ENCODE peak calls at places on chromosomes 16 and 17, in five cellular contexts. S is breast epithelium, U is fibroblast of the aortic adventitia, K is B cell, Z is HFF-Myc. V is an unnamed sample.

GRCh38 chr17:31279401-31279800 is 17.6 kb downstream of the OMG start:
- DNase-seq in U (peak), Z (no peak), K (no peak), S (no peak), V (no peak)

GRCh38 chr17:36674278-36674650 is 72.9 kb downstream of the MRM1 start:
- DNase-seq in Z (no peak), K (no peak), S (no peak), U (no peak), V (no peak)

GRCh38 chr17:59327136-59327878 is 4.1 kb upstream of the YPEL2 start:
- DNase-seq in S (no peak), U (no peak), Z (no peak), K (no peak), V (no peak)

GRCh38 chr17:12613566-12613965 is 52.1 kb upstream of the MYOCD start:
- DNase-seq in Z (peak), U (peak), S (no peak), K (no peak), V (no peak)

GRCh38 chr17:64950871-64951270 is 31.6 kb upstream of the LRRC37A3 start:
- DNase-seq in Z (no peak), K (no peak), U (peak), S (no peak), V (no peak)

GRCh38 chr16:825298-826061 is 24.9 kb upstream of the GNG13 start:
- DNase-seq in S (no peak), Z (no peak), K (no peak), U (peak), V (peak)

GRCh38 chr17:5049314-5049819 is 14.1 kb upstream of the SLC52A1 start:
- DNase-seq in K (peak), Z (no peak), S (no peak), U (no peak), V (no peak)

GRCh38 chr16:11135167-11135973 is 120.6 kb downstream of the SOCS1 start:
- DNase-seq in Z (no peak), K (no peak), U (peak), S (no peak), V (no peak)

GRCh38 chr17:77802811-77803220 is 155.7 kb upstream of the TNRC6C start:
- DNase-seq in S (no peak), K (no peak), Z (no peak), U (peak), V (no peak)

GRCh38 chr16:50718761-50719400 is 23.0 kb upstream of the CYLD start:
- DNase-seq in Z (no peak), K (no peak), U (no peak), S (no peak), V (no peak)

GRCh38 chr17:5254903-5255521 is 20.4 kb upstream of the SCIMP start:
- DNase-seq in K (peak), Z (no peak), S (no peak), U (no peak), V (no peak)

GRCh38 chr16:10590342-10590741 is 9.9 kb upstream of the EMP2 start:
- DNase-seq in S (no peak), U (no peak), Z (no peak), K (no peak), V (no peak)

GRCh38 chr17:15197229-15197628 is 67.9 kb downstream of the PMP22 start:
- DNase-seq in K (no peak), U (no peak), Z (no peak), S (no peak), V (no peak)

GRCh38 chr16:24845726-24846547 is at the start of gene SLC5A11:
- DNase-seq in K (no peak), S (no peak), U (no peak), Z (no peak), V (no peak)

GRCh38 chr17:72421128-72422092 is 300.6 kb downstream of the SOX9 start:
- DNase-seq in K (no peak), Z (peak), U (peak), S (peak), V (no peak)

GRCh38 chr16:85245307-85246172 is 133.3 kb upstream of the CIBAR2 start:
- DNase-seq in U (peak), S (no peak), K (peak), Z (peak), V (no peak)

GRCh38 chr17:30219315-30219714 is 16.2 kb downstream of the SLC6A4 start:
- DNase-seq in U (no peak), S (no peak), K (no peak), Z (no peak), V (no peak)

GRCh38 chr16:66578596-66579531 is at the start of gene CMTM2:
- DNase-seq in Z (no peak), K (no peak), U (no peak), S (no peak), V (no peak)

GRCh38 chr16:8893426-8893825 is 11.3 kb downstream of the LITAFD start:
- DNase-seq in Z (no peak), S (no peak), K (no peak), U (no peak), V (no peak)

GRCh38 chr17:652310-652709 is 62.3 kb downstream of the VPS53 start:
- DNase-seq in S (peak), Z (no peak), U (peak), K (no peak), V (no peak)

GRCh38 chr17:15930426-15930825 is 14.5 kb upstream of the ADORA2B start:
- DNase-seq in U (no peak), Z (no peak), S (no peak), K (no peak), V (no peak)

GRCh38 chr16:87235810-87236515 is 81.2 kb downstream of the C16orf95 start:
- DNase-seq in K (no peak), U (no peak), Z (no peak), S (no peak), V (no peak)

GRCh38 chr17:39236383-39236927 is 10.7 kb upstream of the STAC2 start:
- DNase-seq in S (no peak), K (no peak), U (no peak), Z (no peak), V (no peak)

GRCh38 chr17:57784226-57784895 is 39.3 kb upstream of the CCDC182 start:
- DNase-seq in U (no peak), S (no peak), Z (no peak), K (no peak), V (no peak)

GRCh38 chr17:47338026-47338425 is 14.3 kb downstream of the EFCAB13 start:
- DNase-seq in S (no peak), Z (no peak), K (no peak), U (no peak), V (no peak)

GRCh38 chr17:5832886-5833285 is 237.3 kb upstream of the WSCD1 start:
- DNase-seq in S (no peak), K (no peak), Z (peak), U (peak), V (no peak)

GRCh38 chr16:9012848-9013507 is 49.3 kb upstream of the USP7 start:
- DNase-seq in S (no peak), K (no peak), Z (no peak), U (no peak), V (peak)

GRCh38 chr16:30992931-30993816 is 8.2 kb downstream of the HSD3B7 start:
- DNase-seq in U (no peak), Z (no peak), K (no peak), S (no peak), V (no peak)

GRCh38 chr17:37506678-37507077 is 17.0 kb downstream of the DUSP14 start:
- DNase-seq in S (no peak), Z (no peak), K (no peak), U (no peak), V (no peak)

GRCh38 chr16:87541004-87541881 is 48.4 kb upstream of the ZCCHC14 start:
- DNase-seq in S (no peak), U (peak), K (no peak), Z (no peak), V (no peak)

GRCh38 chr16:50326835-50327465 is 41.8 kb downstream of the BRD7 start:
- DNase-seq in Z (no peak), U (peak), S (no peak), K (peak), V (no peak)

GRCh38 chr17:43928606-43929005 is 13.7 kb downstream of the PPY start:
- DNase-seq in Z (no peak), K (no peak), S (no peak), U (no peak), V (no peak)

GRCh38 chr17:35345926-35346771 is 27.3 kb downstream of the SLFN11 start:
- DNase-seq in S (no peak), Z (no peak), K (no peak), U (peak), V (no peak)

GRCh38 chr16:86626966-86627365 is 48.6 kb downstream of the FOXL1 start:
- DNase-seq in S (no peak), Z (no peak), K (no peak), U (no peak), V (no peak)

GRCh38 chr17:2898255-2898926 is 102.2 kb downstream of the RAP1GAP2 start:
- DNase-seq in K (no peak), S (no peak), Z (no peak), U (no peak), V (no peak)

GRCh38 chr16:85313541-85314208 is 201.4 kb upstream of the CIBAR2 start:
- DNase-seq in K (no peak), S (no peak), Z (no peak), U (peak), V (no peak)

GRCh38 chr16:2212362-2213324 is 2.0 kb upstream of the BRICD5 start:
- DNase-seq in K (no peak), S (peak), U (no peak), Z (no peak), V (no peak)

GRCh38 chr17:58193641-58194259 is 1.2 kb downstream of the EPX start:
- DNase-seq in S (no peak), K (no peak), Z (no peak), U (no peak), V (no peak)

DNA sequence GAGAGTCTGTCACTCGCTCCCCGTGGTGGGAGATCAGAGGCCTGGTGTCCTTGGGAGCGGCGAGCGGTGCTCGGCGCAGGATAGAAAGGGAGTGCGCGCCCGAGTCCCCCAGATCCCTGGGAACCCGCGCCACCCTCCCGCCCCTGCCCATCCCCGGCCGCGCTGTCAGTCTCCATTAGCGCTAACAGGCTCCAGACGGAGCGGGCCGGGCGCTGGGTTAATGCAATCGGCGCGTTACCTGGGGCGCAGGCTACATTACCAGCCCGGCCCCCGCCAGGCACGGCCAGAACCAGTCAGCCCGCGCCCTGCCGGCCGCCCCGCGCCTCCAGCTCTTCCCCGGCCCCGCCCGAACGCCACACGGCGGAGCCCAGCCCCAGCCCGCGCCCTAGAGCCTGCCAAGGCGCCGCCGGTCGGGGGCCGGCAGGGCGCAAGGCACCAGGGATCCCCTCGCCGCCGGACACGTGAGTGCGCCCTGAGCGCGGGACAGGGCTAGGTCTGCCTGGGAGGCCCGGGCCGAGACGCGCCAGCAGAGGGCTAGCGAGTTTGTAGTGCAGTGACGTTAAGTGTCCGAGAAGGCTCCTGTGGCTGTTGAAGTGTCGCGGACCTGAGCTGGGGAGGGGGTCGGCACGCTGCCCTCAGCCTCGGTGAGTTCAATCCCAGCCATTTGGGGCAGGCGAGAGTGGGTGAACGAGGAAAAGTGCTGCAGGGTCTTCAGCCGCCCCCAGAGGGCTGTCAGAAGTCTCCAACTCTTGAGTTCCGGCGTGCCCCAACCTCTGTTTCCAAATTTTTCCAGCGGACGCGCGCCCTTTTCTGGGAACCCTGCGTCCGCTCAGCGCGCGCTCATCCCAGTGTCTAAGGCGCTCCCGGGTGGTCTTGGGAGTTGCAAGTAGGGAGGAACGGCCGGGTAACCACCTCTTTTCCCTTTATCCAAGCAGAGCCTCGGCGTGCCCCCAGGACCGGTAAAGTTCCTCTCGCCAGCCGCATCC is at the start of gene SLC6A2:
- DNase-seq in S (no peak), K (no peak), Z (no peak), U (no peak), V (no peak)
- TF ChIP-seq CTCF in S (no peak), K (no peak), Z (no peak), U (no peak), V (no peak)

GRCh38 chr16:69107311-69107962 is 2.0 kb downstream of the HAS3 start:
- DNase-seq in Z (no peak), K (no peak), U (peak), S (no peak), V (no peak)
- TF ChIP-seq CTCF in Z (no peak), K (no peak), U (no peak), S (no peak), V (no peak)

DNA sequence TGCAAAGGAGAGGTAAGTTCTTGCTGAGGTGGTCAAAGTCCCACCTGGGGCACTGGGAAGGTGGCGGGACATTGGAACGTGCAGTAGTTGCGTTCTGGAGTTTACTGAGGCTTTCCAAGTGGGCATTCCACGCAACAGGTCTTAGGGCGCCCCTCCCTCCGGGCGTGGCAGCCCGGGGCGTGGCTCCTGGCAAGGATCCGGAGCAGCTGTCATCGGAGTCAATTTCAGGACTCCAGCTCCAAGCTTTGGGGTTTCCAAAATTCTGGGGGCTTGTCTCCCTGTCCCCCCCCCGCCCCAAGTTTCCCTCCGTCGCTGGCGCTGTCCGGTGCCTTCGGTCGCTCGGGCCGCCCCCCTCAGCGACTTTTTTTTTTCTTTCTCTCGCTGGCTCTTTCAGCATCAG is 43.1 kb upstream of the AMZ2 start:
- DNase-seq in S (no peak), Z (no peak), U (no peak), K (no peak), V (no peak)
- TF ChIP-seq CTCF in S (no peak), Z (no peak), U (no peak), K (no peak), V (no peak)

DNA sequence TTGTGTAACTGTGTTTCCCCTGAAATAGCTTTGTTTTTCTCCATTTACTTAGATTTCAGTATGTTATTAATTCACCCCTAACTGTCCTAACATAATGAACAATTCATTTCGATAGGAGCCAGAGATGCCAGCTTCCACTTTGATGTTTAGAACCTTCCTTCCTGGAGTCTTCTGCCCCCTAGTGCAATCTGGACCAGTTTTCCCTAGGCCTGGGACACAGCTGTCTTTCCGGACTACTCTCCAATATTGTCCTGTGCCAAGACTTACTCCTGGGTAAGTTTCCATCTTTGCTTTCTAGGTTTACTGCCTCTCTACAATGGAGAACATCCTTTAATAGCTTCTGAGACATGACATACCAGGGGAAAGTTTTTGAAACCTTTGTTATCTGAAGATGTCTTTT is 12.8 kb downstream of the RECQL5 start:
- DNase-seq in U (no peak), K (no peak), S (peak), Z (no peak), V (no peak)
- TF ChIP-seq CTCF in U (no peak), K (no peak), S (no peak), Z (peak), V (no peak)

DNA sequence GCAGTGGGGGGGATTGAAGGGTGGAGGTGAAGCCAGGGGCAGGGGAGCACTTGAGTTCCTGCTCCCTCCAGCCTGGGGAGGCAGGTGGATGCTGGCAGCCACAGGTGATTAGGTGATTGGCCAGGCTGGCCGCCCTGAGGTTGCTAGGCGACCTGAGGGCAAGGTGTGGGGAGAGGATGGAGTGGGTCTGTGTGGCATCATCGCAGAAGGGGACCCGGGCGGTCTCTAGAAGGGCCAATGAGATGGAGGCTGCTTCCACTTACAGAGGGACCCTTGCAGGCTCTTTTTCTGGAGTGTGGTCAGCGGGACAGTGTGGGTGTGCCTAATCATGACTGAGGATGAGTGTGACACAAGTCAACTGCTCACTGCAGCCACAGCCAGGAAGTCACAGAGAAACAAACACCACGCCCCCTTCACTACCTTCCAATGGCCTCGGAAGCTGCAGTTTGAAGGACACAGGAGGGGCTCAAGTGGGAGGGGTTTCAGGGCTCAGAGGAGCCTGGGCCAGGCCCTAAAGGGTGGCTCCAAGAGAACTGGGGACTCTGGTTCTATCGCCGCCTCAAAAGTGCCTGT is 116.0 kb upstream of the SDK2 start:
- DNase-seq in Z (no peak), S (no peak), U (no peak), K (no peak), V (no peak)
- TF ChIP-seq CTCF in Z (no peak), S (no peak), U (no peak), K (no peak), V (no peak)